ENCODE peak calls at places on chromosome 16, in nine cellular contexts. J is CD4-positive, alpha-beta memory T cell; Z is heart left ventricle; G is A549; A is Peyer's patch; R is GM12865; O is HFF-Myc; C is skeletal muscle cell; W is NB4. U is an unnamed sample.

GRCh38 chr16:59060212-59060611 is 326.1 kb upstream of the GOT2 start:
- DNase-seq in G (no peak), Z (no peak), R (no peak), J (no peak), A (no peak), W (no peak), C (peak), O (no peak), U (no peak)

GRCh38 chr16:21301168-21301894 is 23.2 kb upstream of the CRYM start:
- DNase-seq in W (peak), Z (peak), A (peak), R (peak), C (peak), J (peak), G (peak), O (peak), U (peak)

GRCh38 chr16:9123871-9124270 is 32.4 kb downstream of the HAPSTR1 start:
- DNase-seq in W (peak), C (no peak), O (no peak), J (no peak), A (peak), G (peak), R (peak), Z (peak), U (no peak)

GRCh38 chr16:26859086-26859485 is 207.6 kb upstream of the C16orf82 start:
- DNase-seq in G (no peak), J (no peak), W (no peak), A (no peak), Z (no peak), O (no peak), R (no peak), C (no peak), U (no peak)

GRCh38 chr16:56102159-56102798 is 89.0 kb upstream of the GNAO1 start:
- DNase-seq in Z (peak), O (no peak), R (no peak), J (no peak), W (no peak), C (no peak), A (no peak), G (no peak), U (no peak)

GRCh38 chr16:57810197-57811024 is 8.1 kb upstream of the KIFC3 start:
- DNase-seq in W (peak), Z (peak), G (peak), A (peak), R (peak), J (peak), O (no peak), C (peak), U (peak)

GRCh38 chr16:71425746-71426068 is 16.1 kb downstream of the TLE7 start:
- DNase-seq in Z (no peak), C (no peak), O (no peak), J (no peak), R (no peak), A (no peak), G (no peak), W (no peak), U (no peak)

GRCh38 chr16:400061-400540 is 1.6 kb upstream of the DECR2 start:
- DNase-seq in C (no peak), W (no peak), Z (no peak), R (no peak), O (no peak), J (no peak), G (no peak), A (no peak), U (no peak)

GRCh38 chr16:56989988-56990387 is 631 bp downstream of the NLRC5 start:
- DNase-seq in A (no peak), C (no peak), R (no peak), W (peak), Z (no peak), G (no peak), O (no peak), J (no peak), U (no peak)

GRCh38 chr16:80369559-80369958 is 171.2 kb upstream of the DYNLRB2 start:
- DNase-seq in Z (peak), G (peak), A (no peak), R (peak), C (peak), J (no peak), W (peak), O (peak), U (peak)

GRCh38 chr16:79805621-79806020 is 205.1 kb upstream of the MAF start:
- DNase-seq in C (no peak), G (no peak), J (no peak), W (no peak), R (no peak), A (no peak), Z (no peak), O (no peak), U (no peak)

GRCh38 chr16:25575363-25575762 is 116.4 kb upstream of the HS3ST4 start:
- DNase-seq in Z (no peak), W (no peak), O (no peak), R (no peak), A (no peak), J (no peak), G (no peak), C (no peak), U (no peak)

GRCh38 chr16:78396046-78396445 is 296.6 kb downstream of the WWOX start:
- DNase-seq in A (no peak), C (no peak), Z (no peak), G (peak), R (no peak), J (no peak), O (no peak), W (peak), U (no peak)

GRCh38 chr16:47644166-47644565 is 183.0 kb downstream of the PHKB start:
- DNase-seq in O (peak), J (no peak), A (no peak), G (no peak), W (no peak), R (no peak), C (peak), Z (peak), U (no peak)

GRCh38 chr16:53091508-53092211 is 36.9 kb downstream of the CHD9 start:
- DNase-seq in J (no peak), Z (peak), R (peak), G (no peak), O (peak), C (peak), W (peak), A (no peak), U (no peak)

GRCh38 chr16:88678224-88678979 is 7.9 kb downstream of the SNAI3 start:
- DNase-seq in W (no peak), A (no peak), G (no peak), R (no peak), O (no peak), J (no peak), C (no peak), Z (no peak), U (no peak)

GRCh38 chr16:88688013-88688778 is 1.9 kb upstream of the SNAI3 start:
- DNase-seq in C (no peak), Z (peak), A (peak), G (no peak), J (no peak), W (no peak), O (no peak), R (no peak), U (no peak)

GRCh38 chr16:71933913-71934696 is 38.8 kb downstream of the IST1 start:
- DNase-seq in A (no peak), G (no peak), W (no peak), R (no peak), Z (no peak), J (no peak), O (no peak), C (peak), U (no peak)

GRCh38 chr16:68146583-68146982 is 61.4 kb downstream of the NFATC3 start:
- DNase-seq in C (peak), Z (no peak), A (no peak), R (no peak), O (peak), J (no peak), G (no peak), W (peak), U (no peak)

GRCh38 chr16:49947907-49948678 is 76.9 kb upstream of the CNEP1R1 start:
- DNase-seq in A (no peak), J (no peak), W (no peak), R (no peak), C (no peak), G (no peak), Z (no peak), O (no peak), U (no peak)

GRCh38 chr16:64711026-64711425 is 410.8 kb downstream of the CDH11 start:
- DNase-seq in O (no peak), R (no peak), W (no peak), Z (no peak), G (no peak), J (no peak), A (no peak), C (peak), U (no peak)

GRCh38 chr16:24428751-24429150 is 110.6 kb upstream of the RBBP6 start:
- DNase-seq in A (no peak), C (no peak), J (no peak), O (no peak), G (no peak), Z (no peak), W (peak), R (no peak), U (no peak)

GRCh38 chr16:89540557-89540956 is 19.9 kb upstream of the RPL13 start:
- DNase-seq in A (no peak), O (no peak), C (no peak), R (no peak), Z (no peak), W (no peak), G (no peak), J (no peak), U (no peak)

GRCh38 chr16:2035431-2036199 is 8.9 kb downstream of the NHERF2 start:
- DNase-seq in Z (peak), G (no peak), W (no peak), J (no peak), O (no peak), C (peak), A (no peak), R (no peak), U (no peak)

GRCh38 chr16:88760424-88761142 is 24.4 kb downstream of the PIEZO1 start:
- DNase-seq in O (no peak), R (no peak), J (no peak), G (no peak), A (peak), W (no peak), C (no peak), Z (no peak), U (no peak)

GRCh38 chr16:14549789-14550153 is 80.3 kb downstream of the PARN start:
- DNase-seq in C (no peak), G (no peak), J (no peak), W (no peak), Z (peak), A (no peak), R (no peak), O (no peak), U (no peak)

GRCh38 chr16:79897087-79897443 is 296.5 kb upstream of the MAF start:
- DNase-seq in O (no peak), J (no peak), C (no peak), R (no peak), A (no peak), Z (no peak), G (no peak), W (no peak), U (no peak)

GRCh38 chr16:3690991-3691720 is 26.2 kb downstream of the TRAP1 start:
- DNase-seq in G (no peak), A (no peak), C (no peak), W (no peak), J (no peak), Z (no peak), R (no peak), O (peak), U (no peak)

GRCh38 chr16:83501481-83501880 is 306.3 kb upstream of the HSBP1 start:
- DNase-seq in O (no peak), Z (no peak), W (no peak), G (no peak), C (no peak), R (no peak), A (no peak), J (no peak), U (no peak)

GRCh38 chr16:87390641-87391323 is 1.4 kb upstream of the MAP1LC3B start:
- DNase-seq in G (no peak), J (no peak), C (no peak), A (no peak), O (no peak), W (no peak), Z (no peak), R (no peak), U (no peak)
- H3K4me3 ChIP-seq in G (peak), J (no peak), C (peak), A (peak), O (peak), W (peak), Z (peak), R (peak), U (peak)

GRCh38 chr16:11806721-11807120 is 9.7 kb upstream of the ZC3H7A start:
- DNase-seq in G (no peak), A (no peak), R (no peak), J (no peak), W (no peak), O (no peak), Z (no peak), C (no peak), U (no peak)
- H3K4me3 ChIP-seq in G (no peak), A (no peak), R (no peak), J (no peak), W (no peak), O (no peak), Z (no peak), C (no peak), U (no peak)

GRCh38 chr16:70378869-70379493 is 32.3 kb downstream of the DDX19A start:
- DNase-seq in Z (no peak), C (no peak), O (no peak), W (no peak), A (no peak), G (no peak), J (no peak), R (no peak), U (no peak)
- H3K4me3 ChIP-seq in Z (no peak), C (no peak), O (no peak), W (peak), A (no peak), G (no peak), J (no peak), R (no peak), U (no peak)

GRCh38 chr16:51553314-51553713 is 402.2 kb upstream of the SALL1 start:
- DNase-seq in W (no peak), C (no peak), A (no peak), Z (no peak), G (no peak), R (no peak), J (no peak), O (no peak), U (no peak)

GRCh38 chr16:51553910-51554309 is 402.8 kb upstream of the SALL1 start:
- DNase-seq in G (no peak), W (no peak), J (no peak), C (peak), Z (no peak), A (no peak), R (no peak), O (no peak), U (no peak)

GRCh38 chr16:51557670-51558069 is 406.6 kb upstream of the SALL1 start:
- DNase-seq in W (no peak), O (no peak), A (no peak), Z (no peak), G (no peak), J (no peak), R (no peak), C (no peak), U (no peak)

DNA sequence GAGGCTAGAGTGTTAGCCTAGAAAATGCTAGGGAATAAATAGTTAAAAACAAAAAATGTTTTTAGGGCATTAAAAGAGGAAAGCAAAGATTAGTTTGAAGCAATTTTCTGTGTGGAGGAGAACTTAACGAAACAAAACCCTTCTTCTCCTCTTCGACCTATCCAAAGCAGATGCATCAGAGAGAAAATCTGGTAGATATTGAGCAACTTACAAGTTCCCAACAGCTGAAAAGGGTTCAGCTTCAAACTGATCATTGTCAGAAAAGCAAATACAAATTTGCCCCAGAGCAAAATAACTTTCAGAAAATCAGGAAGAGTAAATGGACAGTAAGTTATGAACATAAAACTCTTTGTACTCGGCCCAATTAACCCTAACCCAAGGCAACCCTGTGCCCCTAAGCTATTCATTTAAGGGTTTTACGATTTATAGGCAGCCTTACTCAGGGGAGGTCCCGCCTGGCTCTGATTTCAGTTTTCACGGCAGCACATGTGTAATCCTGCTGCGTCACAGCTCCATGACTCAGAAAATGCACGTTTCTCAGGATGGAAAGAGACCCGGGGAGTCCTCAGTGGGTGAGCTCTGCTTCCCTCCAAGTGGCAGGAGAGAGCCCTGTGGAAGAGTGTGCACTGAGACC is 405.7 kb upstream of the SALL1 start:
- DNase-seq in W (peak), Z (no peak), O (peak), G (peak), A (no peak), R (no peak), C (peak), J (no peak), U (no peak)
- H3K4me3 ChIP-seq in W (no peak), Z (no peak), O (no peak), G (peak), A (no peak), R (no peak), C (no peak), J (no peak), U (no peak)

GRCh38 chr16:85394511-85395206 is 218.5 kb upstream of the GSE1 start:
- DNase-seq in A (no peak), R (no peak), G (no peak), J (no peak), Z (no peak), O (no peak), W (no peak), C (no peak), U (no peak)

GRCh38 chr16:85395207-85395912 is 217.8 kb upstream of the GSE1 start:
- DNase-seq in G (peak), J (no peak), W (peak), A (peak), O (peak), R (peak), C (peak), Z (peak), U (no peak)

GRCh38 chr16:85398050-85398451 is 215.1 kb upstream of the GSE1 start:
- DNase-seq in W (no peak), C (no peak), A (no peak), O (no peak), R (no peak), G (no peak), J (no peak), Z (no peak), U (no peak)

GRCh38 chr16:85396879-85397871 is 215.9 kb upstream of the GSE1 start:
- DNase-seq in O (no peak), R (peak), C (no peak), G (no peak), A (peak), J (no peak), Z (no peak), W (peak), U (no peak)

DNA sequence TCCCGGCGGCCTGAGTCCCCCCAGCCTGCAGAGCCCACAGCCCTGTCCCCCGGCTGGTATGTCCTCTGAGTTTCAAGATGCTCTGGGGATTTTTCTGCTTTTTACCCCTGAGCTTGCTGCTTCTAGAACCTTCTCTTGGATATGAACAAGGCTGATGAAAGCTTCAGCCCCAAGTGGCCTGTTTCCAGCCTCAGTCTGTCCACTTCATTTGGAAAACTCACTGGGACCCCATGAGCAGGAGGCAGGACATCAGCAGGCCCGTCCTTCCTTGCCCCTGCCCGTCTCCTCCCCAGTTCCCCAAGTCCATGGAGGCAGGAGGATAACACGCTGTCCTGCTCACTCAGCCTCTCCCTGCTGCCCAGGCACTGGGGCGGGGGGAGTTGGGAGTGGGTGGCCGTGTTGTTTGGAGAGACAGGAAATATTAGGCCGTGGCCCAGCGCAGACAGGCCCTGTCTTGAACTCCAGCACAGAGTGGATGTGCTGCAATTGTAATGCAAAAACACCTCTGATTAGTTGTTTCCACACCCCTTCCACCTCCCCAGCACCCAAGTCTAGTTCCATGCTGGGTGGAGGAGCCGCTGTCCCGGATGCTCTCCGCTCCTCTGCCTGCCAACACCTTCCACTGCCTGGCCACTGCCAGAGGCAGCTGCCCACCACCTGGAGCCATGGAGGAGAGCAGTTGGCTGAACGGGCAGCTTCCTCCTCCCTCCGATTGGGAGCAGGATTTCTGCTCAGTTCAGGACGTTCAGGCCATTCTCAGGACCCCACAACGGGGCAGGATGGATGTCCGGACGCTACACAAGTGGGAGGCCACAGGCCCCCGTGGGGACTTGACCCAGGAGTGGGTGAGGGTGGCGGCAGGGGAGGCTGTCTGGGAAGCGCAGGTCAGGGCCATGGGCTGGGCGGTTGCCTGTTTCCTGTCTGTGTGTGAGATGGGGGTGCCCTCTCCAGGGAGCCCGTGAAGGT is 216.9 kb upstream of the GSE1 start:
- DNase-seq in R (no peak), J (no peak), W (peak), Z (no peak), G (no peak), C (peak), O (peak), A (no peak), U (no peak)
- H3K4me3 ChIP-seq in R (no peak), J (no peak), W (no peak), Z (no peak), G (no peak), C (no peak), O (peak), A (no peak), U (no peak)

GRCh38 chr16:87278191-87279093 is 38.8 kb downstream of the C16orf95 start:
- DNase-seq in J (no peak), A (peak), G (peak), W (peak), O (peak), Z (peak), R (peak), C (peak), U (no peak)

GRCh38 chr16:87274808-87275207 is 42.4 kb downstream of the C16orf95 start:
- DNase-seq in G (no peak), O (no peak), W (no peak), J (no peak), C (no peak), Z (no peak), R (no peak), A (no peak), U (no peak)

GRCh38 chr16:87276926-87277325 is 40.3 kb downstream of the C16orf95 start:
- DNase-seq in A (no peak), C (no peak), G (no peak), W (no peak), Z (no peak), R (no peak), J (no peak), O (no peak), U (no peak)

GRCh38 chr16:87273471-87274030 is 43.6 kb downstream of the C16orf95 start:
- DNase-seq in A (no peak), O (no peak), C (no peak), J (no peak), R (no peak), W (no peak), G (no peak), Z (no peak), U (no peak)

GRCh38 chr16:87276091-87276561 is 41.1 kb downstream of the C16orf95 start:
- DNase-seq in A (no peak), J (no peak), W (peak), R (no peak), G (no peak), O (no peak), C (no peak), Z (no peak), U (no peak)
- H3K4me3 ChIP-seq in A (no peak), J (no peak), W (no peak), R (no peak), G (no peak), O (no peak), C (no peak), Z (no peak), U (no peak)

DNA sequence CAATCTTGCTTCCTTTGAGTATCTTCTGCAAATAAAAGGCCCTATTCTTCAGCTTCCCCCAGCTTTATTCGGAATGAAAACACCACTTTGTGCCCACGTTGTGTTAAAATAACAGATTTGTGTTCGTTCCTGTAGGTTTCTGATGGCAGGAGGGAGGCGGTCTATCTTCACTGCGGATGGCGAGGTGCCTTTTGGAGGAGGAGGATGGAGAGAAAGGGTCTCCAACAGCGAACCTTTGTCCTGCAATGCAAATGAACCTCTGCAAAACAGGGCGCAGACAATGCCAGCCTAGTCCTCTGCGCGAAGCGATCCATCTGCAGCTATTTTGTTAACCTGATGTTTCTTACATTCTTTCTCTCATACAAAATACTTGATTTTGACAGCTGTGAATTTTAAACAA is 279.2 kb upstream of the IRX5 start:
- DNase-seq in G (no peak), R (no peak), W (no peak), A (no peak), C (no peak), O (no peak), Z (no peak), J (no peak), U (no peak)
- H3K4me3 ChIP-seq in G (no peak), R (no peak), W (no peak), A (no peak), C (no peak), O (no peak), Z (no peak), J (no peak), U (no peak)

U was measured in MM.1S.